ENCODE peak calls at places on chromosomes 16 and 17, in seven cellular contexts. H is HCT116; E is HepG2; L is CD4-positive, alpha-beta memory T cell; T is Caco-2; Y is IMR-90; V is keratinocyte. I is an unnamed sample. For H3K4me1, the result is how much of the 10 kb centered on the place peaks cover.

GRCh38 chr16:73840710-73841109 is 455.9 kb upstream of the PSMD7 start:
- DNase-seq in H (no peak), E (no peak), L (no peak), T (no peak), Y (no peak), V (no peak), I (no peak)

GRCh38 chr17:44673893-44674292 is 15.7 kb downstream of the CCDC43 start:
- DNase-seq in H (no peak), E (no peak), L (no peak), T (no peak), Y (peak), V (no peak), I (no peak)

GRCh38 chr17:31050948-31051347 is 43.8 kb upstream of the NF1 start:
- DNase-seq in H (no peak), E (no peak), L (no peak), T (no peak), Y (no peak), V (no peak), I (no peak)

GRCh38 chr17:79929257-79930076 is 90.2 kb upstream of the CBX4 start:
- DNase-seq in H (no peak), E (no peak), L (no peak), T (no peak), Y (no peak), V (no peak), I (no peak)

GRCh38 chr16:12576878-12577277 is 226.8 kb downstream of the CPPED1 start:
- DNase-seq in H (no peak), E (no peak), L (no peak), T (no peak), Y (no peak), V (no peak), I (no peak)

GRCh38 chr17:62760059-62760887 is 47.8 kb downstream of the MARCHF10 start:
- DNase-seq in H (no peak), E (no peak), L (no peak), T (no peak), Y (peak), V (no peak), I (no peak)

GRCh38 chr17:43545383-43545632 is 832 bp downstream of the ETV4 start:
- DNase-seq in H (no peak), E (no peak), L (peak), T (no peak), Y (peak), V (no peak), I (peak)

GRCh38 chr17:79707931-79708891 is 22.5 kb upstream of the ENPP7 start:
- DNase-seq in H (peak), E (peak), L (peak), T (peak), Y (peak), V (no peak), I (peak)

GRCh38 chr16:85924675-85925074 is 25.7 kb downstream of the IRF8 start:
- DNase-seq in H (no peak), E (no peak), L (no peak), T (no peak), Y (no peak), V (peak), I (no peak)

GRCh38 chr17:38465420-38466345 is 37.4 kb downstream of the ARHGAP23 start:
- DNase-seq in H (no peak), E (no peak), L (no peak), T (no peak), Y (peak), V (no peak), I (no peak)
- H3K4me1 ChIP-seq in H (under half), E (under half), L (under half), T (under half), Y (under half), V (under half), I (under half)

DNA sequence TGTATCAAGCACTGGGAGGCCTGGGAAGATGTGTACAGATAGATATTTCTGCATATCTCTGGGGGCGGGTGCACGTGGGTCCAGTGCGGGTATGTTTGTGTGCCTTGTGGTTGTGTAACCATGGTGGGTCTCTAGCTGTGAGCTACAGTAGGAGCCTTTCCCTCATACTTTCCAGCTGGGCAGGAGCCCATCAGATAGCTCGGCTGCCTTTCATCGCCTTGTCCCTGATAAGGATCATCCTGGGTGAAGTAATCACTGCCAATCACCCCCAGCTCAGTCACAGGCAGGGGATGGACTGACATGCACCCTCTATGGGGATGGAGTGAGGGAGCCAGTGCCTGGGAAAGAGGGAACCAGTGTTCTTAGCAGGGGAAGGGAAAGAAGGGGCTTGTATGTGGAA is 3.2 kb upstream of the SCRN2 start:
- DNase-seq in H (no peak), E (peak), L (no peak), T (peak), Y (peak), V (no peak), I (no peak)
- H3K4me1 ChIP-seq in H (under half), E (under half), L (under half), T (under half), Y (under half), V (under half), I (under half)

GRCh38 chr17:60160829-60161501 is 11.2 kb downstream of the CA4 start:
- DNase-seq in H (no peak), E (no peak), L (no peak), T (peak), Y (no peak), V (no peak), I (no peak)
- H3K4me1 ChIP-seq in H (under half), E (under half), L (under half), T (under half), Y (under half), V (under half), I (under half)

GRCh38 chr17:7476951-7477350 is 2.5 kb downstream of the ZBTB4 start:
- DNase-seq in H (no peak), E (no peak), L (no peak), T (no peak), Y (no peak), V (no peak), I (no peak)

GRCh38 chr17:7478276-7479138 is 924 bp downstream of the ZBTB4 start:
- DNase-seq in H (no peak), E (no peak), L (peak), T (peak), Y (peak), V (no peak), I (peak)

GRCh38 chr17:7479139-7479388 is 367 bp downstream of the ZBTB4 start:
- DNase-seq in H (no peak), E (no peak), L (no peak), T (no peak), Y (no peak), V (no peak), I (no peak)

GRCh38 chr17:7477392-7478275 is 1.8 kb downstream of the ZBTB4 start:
- DNase-seq in H (no peak), E (peak), L (no peak), T (peak), Y (peak), V (no peak), I (no peak)

DNA sequence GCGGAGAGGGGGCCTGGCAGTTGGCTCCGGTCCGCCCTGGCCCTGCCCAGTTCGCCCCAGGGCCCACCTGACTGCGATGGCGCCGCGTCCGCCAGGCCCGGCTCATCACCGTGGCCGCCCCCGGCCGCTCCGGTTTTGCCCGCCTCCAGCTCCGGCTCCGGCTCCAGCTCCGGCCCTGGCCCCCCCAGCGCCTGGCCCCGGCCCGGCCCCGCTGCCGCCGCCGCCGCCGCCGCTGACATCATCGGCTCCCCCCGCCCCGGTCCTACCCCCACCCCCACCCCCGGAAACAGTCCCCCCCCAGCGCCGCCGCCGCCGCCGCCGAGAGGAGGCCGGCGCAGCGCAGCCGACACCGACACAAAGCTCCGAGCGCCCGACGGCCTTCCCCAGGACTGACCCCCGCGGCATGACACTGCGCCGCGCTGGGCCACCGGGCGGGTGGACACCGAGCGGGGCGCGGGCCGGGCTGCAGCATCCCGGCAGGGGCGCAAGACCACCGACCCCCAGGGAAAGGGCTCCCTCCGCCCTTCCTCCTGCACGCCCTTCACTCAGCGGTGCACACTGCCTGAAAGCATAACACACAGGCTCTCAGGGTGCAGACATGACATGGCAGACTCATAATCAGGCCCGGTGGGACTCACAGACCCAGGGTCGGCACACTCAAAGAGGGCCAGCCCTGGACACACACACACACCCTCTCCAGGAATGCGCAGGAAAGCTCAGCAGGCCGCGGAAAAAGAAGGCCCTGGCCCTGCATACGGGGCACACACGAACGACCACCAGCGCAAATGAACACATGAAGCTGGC is at the start of gene ZBTB4:
- DNase-seq in H (no peak), E (peak), L (peak), T (peak), Y (peak), V (no peak), I (peak)
- H3K4me1 ChIP-seq in H (under half), E (half or more), L (half or more), T (under half), Y (under half), V (under half), I (under half)

DNA sequence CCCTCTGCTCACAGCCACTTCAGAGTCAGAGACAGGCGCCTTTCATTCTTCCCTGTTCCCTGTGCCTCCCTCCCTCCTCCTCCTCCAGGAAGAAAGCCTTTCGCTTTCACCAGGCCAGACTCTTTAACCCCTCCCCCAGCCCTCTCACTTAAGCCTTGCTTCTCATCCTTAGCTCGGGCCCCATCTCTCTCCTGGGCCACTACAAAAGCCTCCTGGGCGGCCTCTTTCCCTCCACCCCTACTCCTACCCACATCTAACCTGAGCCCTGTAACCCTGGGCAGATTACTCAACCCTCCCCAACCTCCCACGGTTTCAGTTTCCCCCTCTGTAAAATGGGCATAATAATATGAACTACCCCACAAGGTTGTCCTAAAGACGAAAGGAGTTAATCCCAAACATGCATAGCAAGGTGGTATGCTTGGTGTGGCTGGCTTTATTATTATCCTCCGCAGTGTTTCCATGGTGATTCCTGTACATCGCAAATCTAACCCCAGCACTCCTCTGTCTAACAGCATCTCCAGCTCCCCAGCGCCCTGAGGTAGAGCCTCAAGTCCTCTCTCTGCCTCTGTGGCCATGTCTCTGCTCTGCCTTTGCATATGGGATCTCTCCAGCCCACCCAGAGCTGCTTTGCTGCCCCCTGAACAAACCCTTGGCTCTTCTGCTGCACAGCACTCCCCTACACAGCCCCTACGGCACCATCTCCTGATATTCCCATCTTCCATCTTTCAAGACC is 17.7 kb downstream of the PIMREG start:
- DNase-seq in H (no peak), E (no peak), L (no peak), T (no peak), Y (no peak), V (no peak), I (no peak)
- H3K4me1 ChIP-seq in H (under half), E (under half), L (under half), T (under half), Y (under half), V (under half), I (under half)

I was measured in CD4-positive, CD25-positive, alpha-beta regulatory T cell.